ENCODE peak calls at places on chromosomes 6 and 20, in five cellular contexts. M, P, Y, G and Z are unnamed samples.

GRCh38 chr20:17856024-17856564 is 112.5 kb downstream of the SNX5 start:
- DNase-seq in M (peak; percentile 81), P (no peak), Y (no peak), G (no peak), Z (peak; percentile 83)

GRCh38 chr6:148303616-148304015 is 39.0 kb upstream of the SASH1 start:
- DNase-seq in M (no peak), P (no peak), Y (no peak), G (no peak), Z (no peak)

GRCh38 chr6:45591306-45591705 is 213.6 kb upstream of the SUPT3H start:
- DNase-seq in M (no peak), P (peak; percentile 50), Y (no peak), G (no peak), Z (no peak)

GRCh38 chr6:72238900-72239299 is 352.6 kb downstream of the RIMS1 start:
- DNase-seq in M (no peak), P (peak; percentile 42), Y (no peak), G (no peak), Z (no peak)

GRCh38 chr6:77565370-77565769 is 87.5 kb upstream of the MEI4 start:
- DNase-seq in M (no peak), P (no peak), Y (no peak), G (no peak), Z (no peak)

GRCh38 chr6:45003961-45004360 is 324.2 kb upstream of the RUNX2 start:
- DNase-seq in M (no peak), P (no peak), Y (no peak), G (no peak), Z (no peak)

GRCh38 chr6:26305097-26305841 is 59.7 kb upstream of the BTN3A2 start:
- DNase-seq in M (peak; percentile 65), P (peak; percentile 80), Y (no peak), G (peak; percentile 72), Z (no peak)

GRCh38 chr6:71412559-71412958 is 123.9 kb downstream of the OGFRL1 start:
- DNase-seq in M (no peak), P (peak; percentile 41), Y (no peak), G (no peak), Z (no peak)

GRCh38 chr20:37209661-37210314 is 30.4 kb upstream of the MROH8 start:
- DNase-seq in M (no peak), P (no peak), Y (no peak), G (no peak), Z (no peak)

GRCh38 chr20:57266251-57267157 is at the start of gene BMP7:
- DNase-seq in M (no peak), P (peak; percentile 5), Y (no peak), G (no peak), Z (no peak)

GRCh38 chr20:25310921-25311728 is 63.2 kb downstream of the PYGB start:
- DNase-seq in M (peak; percentile 12), P (peak; percentile 67), Y (no peak), G (no peak), Z (no peak)

GRCh38 chr6:135853986-135854385 is 2.5 kb downstream of the PDE7B start:
- DNase-seq in M (no peak), P (no peak), Y (no peak), G (no peak), Z (no peak)

GRCh38 chr6:37175332-37176267 is 5.6 kb downstream of the PIM1 start:
- DNase-seq in M (peak; percentile 26), P (no peak), Y (no peak), G (peak; percentile 7), Z (no peak)

GRCh38 chr20:19231359-19232035 is 19.1 kb downstream of the SLC24A3 start:
- DNase-seq in M (no peak), P (no peak), Y (no peak), G (no peak), Z (no peak)

GRCh38 chr20:878511-879307 is 37.4 kb downstream of the ANGPT4 start:
- DNase-seq in M (no peak), P (peak; percentile 11), Y (no peak), G (peak; percentile 11), Z (no peak)

GRCh38 chr6:107731422-107732319 is 92.4 kb downstream of the SCML4 start:
- DNase-seq in M (peak; percentile 33), P (no peak), Y (no peak), G (peak; percentile 29), Z (peak; percentile 63)

GRCh38 chr6:163748886-163749285 is 334.4 kb downstream of the QKI start:
- DNase-seq in M (no peak), P (no peak), Y (no peak), G (no peak), Z (no peak)

GRCh38 chr6:98832282-98833100 is 1.9 kb upstream of the POU3F2 start:
- DNase-seq in M (no peak), P (peak; percentile 66), Y (no peak), G (no peak), Z (no peak)

GRCh38 chr20:25061103-25061799 is 3.3 kb upstream of the ACSS1 start:
- DNase-seq in M (no peak), P (no peak), Y (no peak), G (no peak), Z (no peak)

GRCh38 chr6:150632785-150633465 is 33.2 kb downstream of the PLEKHG1 start:
- DNase-seq in M (no peak), P (no peak), Y (no peak), G (no peak), Z (no peak)

GRCh38 chr20:35004749-35005462 is 49.2 kb downstream of the MYH7B start:
- DNase-seq in M (no peak), P (no peak), Y (no peak), G (no peak), Z (peak; percentile 8)

GRCh38 chr6:11815231-11815630 is 36.6 kb upstream of the ADTRP start:
- DNase-seq in M (no peak), P (peak; percentile 33), Y (no peak), G (no peak), Z (no peak)

GRCh38 chr6:33123732-33124524 is 48.1 kb downstream of the HLA-DPB1 start:
- DNase-seq in M (no peak), P (peak; percentile 13), Y (no peak), G (no peak), Z (no peak)

GRCh38 chr6:109465772-109466171 is 10.2 kb upstream of the MICAL1 start:
- DNase-seq in M (no peak), P (no peak), Y (no peak), G (no peak), Z (no peak)

GRCh38 chr6:122428781-122429180 is 29.3 kb downstream of the HSF2 start:
- DNase-seq in M (no peak), P (no peak), Y (no peak), G (no peak), Z (no peak)

GRCh38 chr6:22413681-22414305 is 117.0 kb upstream of the PRL start:
- DNase-seq in M (no peak), P (peak; percentile 22), Y (no peak), G (no peak), Z (no peak)

GRCh38 chr6:142132625-142133024 is at the start of gene GJE1:
- DNase-seq in M (no peak), P (no peak), Y (no peak), G (no peak), Z (no peak)